ENCODE peak calls at places on chromosomes 2 and 18, in four cellular contexts. R is activated CD4-positive, alpha-beta T cell treated with anti-CD3 and anti-CD28 coated beads, Interleukin-2, amount 50 U/mL, for 1 hour; W is heart left ventricle; V is right atrium auricular region. Q is an unnamed sample.

GRCh38 chr2:61463769-61464475 is 7.0 kb downstream of the USP34 start:
- DNase-seq in R (no peak), W (no peak), V (no peak), Q (no peak)

GRCh38 chr18:57898506-57899124 is 95.5 kb upstream of the ATP8B1 start:
- DNase-seq in R (no peak), W (no peak), V (no peak), Q (no peak)

GRCh38 chr2:62461707-62462106 is 44.3 kb downstream of the TMEM17 start:
- DNase-seq in R (no peak), W (no peak), V (no peak), Q (no peak)

GRCh38 chr18:35117951-35118411 is 76.8 kb downstream of the MAPRE2 start:
- DNase-seq in R (no peak), W (no peak), V (no peak), Q (no peak)

GRCh38 chr2:31694444-31694843 is 113.7 kb upstream of the SRD5A2 start:
- DNase-seq in R (no peak), W (no peak), V (no peak), Q (no peak)

GRCh38 chr18:57015036-57015805 is 131.7 kb upstream of the BOD1L2 start:
- DNase-seq in R (no peak), W (no peak), V (no peak), Q (no peak)

GRCh38 chr18:48860276-48861180 is 90.2 kb downstream of the SMAD7 start:
- DNase-seq in R (no peak), W (no peak), V (no peak), Q (no peak)

GRCh38 chr2:70002241-70002896 is 40.9 kb upstream of the ASPRV1 start:
- DNase-seq in R (no peak), W (no peak), V (no peak), Q (no peak)

GRCh38 chr2:120526997-120527945 is 181.3 kb downstream of the INHBB start:
- DNase-seq in R (no peak), W (no peak), V (no peak), Q (no peak)

GRCh38 chr2:28228419-28228995 is 164.2 kb upstream of the FOSL2 start:
- DNase-seq in R (no peak), W (no peak), V (no peak), Q (no peak)

GRCh38 chr18:44712025-44712424 is 31.3 kb downstream of the SETBP1 start:
- DNase-seq in R (no peak), W (no peak), V (no peak), Q (no peak)

GRCh38 chr18:72119082-72119481 is 425.1 kb downstream of the CBLN2 start:
- DNase-seq in R (no peak), W (no peak), V (no peak), Q (no peak)

GRCh38 chr2:157260403-157261198 is 3.1 kb downstream of the GALNT5 start:
- DNase-seq in R (no peak), W (no peak), V (no peak), Q (no peak)

GRCh38 chr2:219309278-219309677 is at the start of gene PTPRN:
- DNase-seq in R (no peak), W (no peak), V (no peak), Q (no peak)

GRCh38 chr2:46825958-46826897 is 89.4 kb downstream of the MCFD2 start:
- DNase-seq in R (no peak), W (no peak), V (no peak), Q (no peak)

GRCh38 chr2:20282916-20283592 is 58.1 kb upstream of the SDC1 start:
- DNase-seq in R (no peak), W (peak; percentile 81), V (no peak), Q (peak; percentile 73)

GRCh38 chr18:22542400-22542835 is 124.7 kb upstream of the CTAGE1 start:
- DNase-seq in R (no peak), W (peak; percentile 64), V (no peak), Q (no peak)

GRCh38 chr2:204341887-204342276 is 203.4 kb upstream of the PARD3B start:
- DNase-seq in R (no peak), W (no peak), V (no peak), Q (no peak)

GRCh38 chr2:124286089-124286783 is 261.1 kb downstream of the CNTNAP5 start:
- DNase-seq in R (no peak), W (no peak), V (no peak), Q (no peak)

GRCh38 chr2:36559221-36559942 is 38.6 kb downstream of the FEZ2 start:
- DNase-seq in R (no peak), W (no peak), V (no peak), Q (no peak)

GRCh38 chr2:239114119-239114581 is 266.3 kb downstream of the TWIST2 start:
- DNase-seq in R (no peak), W (peak; percentile 58), V (no peak), Q (peak; percentile 61)

GRCh38 chr18:64539852-64540251 is 391.0 kb upstream of the LINC00305 start:
- DNase-seq in R (no peak), W (no peak), V (no peak), Q (no peak)

GRCh38 chr2:200396726-200397348 is 90.3 kb downstream of the SPATS2L start:
- DNase-seq in R (no peak), W (no peak), V (no peak), Q (no peak)

GRCh38 chr2:69601179-69601612 is 42.3 kb downstream of the AAK1 start:
- DNase-seq in R (no peak), W (no peak), V (no peak), Q (no peak)

GRCh38 chr2:125330133-125330532 is 1305.0 kb downstream of the CNTNAP5 start:
- DNase-seq in R (no peak), W (no peak), V (no peak), Q (no peak)

GRCh38 chr2:179410552-179411356 is 146.1 kb upstream of the SESTD1 start:
- DNase-seq in R (no peak), W (no peak), V (peak; percentile 69), Q (no peak)

GRCh38 chr18:8462651-8463185 is 146.5 kb upstream of the RAB12 start:
- DNase-seq in R (no peak), W (no peak), V (no peak), Q (no peak)

GRCh38 chr2:194346189-194346588 is 1310.8 kb upstream of the SLC39A10 start:
- DNase-seq in R (no peak), W (no peak), V (no peak), Q (no peak)